ENCODE peak calls at places on chromosomes 3 and 15, in eight cellular contexts. V is tibial artery; B is CD4-positive, alpha-beta T cell; I is stomach; F is pancreas; Y is AG04450; Q is brain microvascular endothelial cell; N is body of pancreas. R is an unnamed sample.
A peak's percentile ranks its signal among the peaks of the same experiment; 100 is the strongest.

GRCh38 chr15:75138016-75138999 is 63.4 kb upstream of the C15orf39 start:
- DNase-seq in V (no peak), B (no peak), I (no peak), F (no peak), Y (no peak), Q (peak; percentile 64), N (no peak), R (no peak)

GRCh38 chr3:184142199-184142598 is 7.0 kb downstream of the EIF2B5 start:
- DNase-seq in V (no peak), B (no peak), I (no peak), F (no peak), Y (no peak), Q (no peak), N (no peak), R (no peak)

GRCh38 chr3:99013794-99014315 is 112.4 kb upstream of the DCBLD2 start:
- DNase-seq in V (no peak), B (no peak), I (no peak), F (no peak), Y (no peak), Q (no peak), N (no peak), R (no peak)

GRCh38 chr3:127610105-127610504 is 11.9 kb downstream of the MCM2 start:
- DNase-seq in V (no peak), B (no peak), I (no peak), F (no peak), Y (no peak), Q (peak; percentile 34), N (no peak), R (no peak)

GRCh38 chr3:120435621-120436020 is 15.2 kb downstream of the FSTL1 start:
- DNase-seq in V (no peak), B (no peak), I (no peak), F (no peak), Y (no peak), Q (peak; percentile 53), N (no peak), R (no peak)

GRCh38 chr15:44722011-44722410 is 10.7 kb downstream of the B2M start:
- DNase-seq in V (no peak), B (no peak), I (no peak), F (no peak), Y (no peak), Q (no peak), N (no peak), R (no peak)

GRCh38 chr3:113242091-113242581 is 30.8 kb downstream of the BOC start:
- DNase-seq in V (no peak), B (no peak), I (no peak), F (no peak), Y (no peak), Q (no peak), N (no peak), R (no peak)

GRCh38 chr15:57356178-57356577 is 20.1 kb upstream of the CGNL1 start:
- DNase-seq in V (no peak), B (no peak), I (no peak), F (no peak), Y (no peak), Q (no peak), N (no peak), R (no peak)

GRCh38 chr3:99858461-99858860 is 40.8 kb downstream of the CMSS1 start:
- DNase-seq in V (no peak), B (no peak), I (no peak), F (no peak), Y (no peak), Q (no peak), N (no peak), R (no peak)

GRCh38 chr3:170768334-170768801 is 101.6 kb downstream of the RPL22L1 start:
- DNase-seq in V (no peak), B (no peak), I (no peak), F (no peak), Y (no peak), Q (peak; percentile 49), N (no peak), R (no peak)

GRCh38 chr3:30549600-30549999 is 56.8 kb upstream of the TGFBR2 start:
- DNase-seq in V (no peak), B (no peak), I (no peak), F (no peak), Y (no peak), Q (no peak), N (no peak), R (no peak)

GRCh38 chr3:5217824-5218595 is 30.5 kb downstream of the EDEM1 start:
- DNase-seq in V (no peak), B (no peak), I (no peak), F (no peak), Y (peak; percentile 42), Q (no peak), N (peak; percentile 38), R (no peak)

GRCh38 chr15:62165029-62165792 is at the start of gene C2CD4B:
- DNase-seq in V (peak; percentile 24), B (no peak), I (peak; percentile 93), F (peak; percentile 96), Y (no peak), Q (no peak), N (peak; percentile 95), R (peak; percentile 45)

GRCh38 chr3:78644847-78645246 is 1123.0 kb downstream of the ROBO1 start:
- DNase-seq in V (no peak), B (no peak), I (no peak), F (no peak), Y (no peak), Q (no peak), N (no peak), R (no peak)

GRCh38 chr15:77823736-77824135 is 191.0 kb upstream of the LINGO1 start:
- DNase-seq in V (no peak), B (no peak), I (no peak), F (no peak), Y (no peak), Q (no peak), N (no peak), R (no peak)

GRCh38 chr3:42936157-42936981 is 30.4 kb downstream of the ZNF662 start:
- DNase-seq in V (no peak), B (no peak), I (peak; percentile 27), F (peak; percentile 59), Y (peak; percentile 10), Q (peak; percentile 45), N (peak; percentile 59), R (peak; percentile 32)

GRCh38 chr15:101267320-101268104 is 9.8 kb downstream of the SELENOS start:
- DNase-seq in V (peak; percentile 66), B (no peak), I (no peak), F (peak; percentile 75), Y (no peak), Q (no peak), N (peak; percentile 82), R (no peak)

GRCh38 chr3:140186421-140186920 is 251.5 kb downstream of the CLSTN2 start:
- DNase-seq in V (no peak), B (no peak), I (no peak), F (no peak), Y (no peak), Q (peak; percentile 79), N (peak; percentile 47), R (no peak)

GRCh38 chr3:117628896-117629295 is 919.3 kb downstream of the TUSC7 start:
- DNase-seq in V (no peak), B (no peak), I (peak; percentile 30), F (no peak), Y (peak; percentile 53), Q (peak; percentile 70), N (no peak), R (peak; percentile 51)

GRCh38 chr3:193963808-193964516 is 172.0 kb upstream of the HES1 start:
- DNase-seq in V (no peak), B (no peak), I (no peak), F (no peak), Y (no peak), Q (no peak), N (no peak), R (no peak)

GRCh38 chr3:138974467-138974866 is 27.4 kb downstream of the FOXL2NB start:
- DNase-seq in V (no peak), B (no peak), I (no peak), F (no peak), Y (no peak), Q (peak; percentile 22), N (no peak), R (no peak)
- TF ChIP-seq CTCF in V (no peak), B (no peak), I (no peak), F (no peak), Y (no peak), Q (no peak), N (no peak), R (no peak)

DNA sequence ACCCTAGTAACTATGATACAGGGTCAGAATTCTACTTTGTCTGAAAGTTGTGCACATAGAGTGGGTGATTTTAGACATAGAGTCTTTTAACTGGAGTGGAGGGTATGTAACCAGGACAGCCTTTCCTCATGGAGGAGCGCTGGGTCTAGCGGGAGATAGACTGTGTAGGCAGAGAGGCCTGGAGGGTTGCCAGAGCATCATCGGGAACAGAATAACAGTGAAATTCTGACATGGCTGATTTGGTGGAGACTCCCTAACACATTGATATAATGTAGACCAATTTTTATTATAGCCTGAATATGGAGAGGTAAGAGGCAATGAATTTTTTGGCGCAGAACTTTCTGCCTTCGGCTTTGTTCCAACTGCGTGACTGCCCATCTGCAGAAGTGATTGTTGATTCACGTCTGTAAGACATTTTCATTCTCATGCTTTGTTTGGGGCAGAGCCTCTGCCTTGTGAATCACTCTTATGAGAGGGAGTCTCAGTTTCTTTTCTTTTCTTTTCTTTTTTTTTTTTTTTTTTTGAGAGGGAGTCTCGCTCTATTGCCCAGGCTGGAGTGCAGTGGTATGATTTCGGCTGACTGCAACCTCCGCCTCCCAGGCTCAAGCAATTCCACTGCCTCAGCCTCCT is 16.0 kb downstream of the LPP start:
- DNase-seq in V (peak; percentile 70), B (no peak), I (no peak), F (no peak), Y (no peak), Q (no peak), N (no peak), R (no peak)
- H3K27ac ChIP-seq in V (peak overlapping the region; percentile 69), B (no peak overlapping the region), I (peak overlapping the region; percentile 85), F (no peak overlapping the region), Y (no peak overlapping the region), Q (no peak overlapping the region), N (no peak overlapping the region), R (no peak overlapping the region)

GRCh38 chr3:143951351-143951971 is 20.2 kb upstream of the DIPK2A start:
- DNase-seq in V (no peak), B (no peak), I (no peak), F (no peak), Y (no peak), Q (peak; percentile 33), N (peak; percentile 8), R (no peak)
- TF ChIP-seq CTCF in V (peak; percentile 64), B (peak; percentile 71), I (peak; percentile 51), F (peak; percentile 37), Y (peak; percentile 81), Q (peak; percentile 76), N (peak; percentile 47), R (peak; percentile 72)

DNA sequence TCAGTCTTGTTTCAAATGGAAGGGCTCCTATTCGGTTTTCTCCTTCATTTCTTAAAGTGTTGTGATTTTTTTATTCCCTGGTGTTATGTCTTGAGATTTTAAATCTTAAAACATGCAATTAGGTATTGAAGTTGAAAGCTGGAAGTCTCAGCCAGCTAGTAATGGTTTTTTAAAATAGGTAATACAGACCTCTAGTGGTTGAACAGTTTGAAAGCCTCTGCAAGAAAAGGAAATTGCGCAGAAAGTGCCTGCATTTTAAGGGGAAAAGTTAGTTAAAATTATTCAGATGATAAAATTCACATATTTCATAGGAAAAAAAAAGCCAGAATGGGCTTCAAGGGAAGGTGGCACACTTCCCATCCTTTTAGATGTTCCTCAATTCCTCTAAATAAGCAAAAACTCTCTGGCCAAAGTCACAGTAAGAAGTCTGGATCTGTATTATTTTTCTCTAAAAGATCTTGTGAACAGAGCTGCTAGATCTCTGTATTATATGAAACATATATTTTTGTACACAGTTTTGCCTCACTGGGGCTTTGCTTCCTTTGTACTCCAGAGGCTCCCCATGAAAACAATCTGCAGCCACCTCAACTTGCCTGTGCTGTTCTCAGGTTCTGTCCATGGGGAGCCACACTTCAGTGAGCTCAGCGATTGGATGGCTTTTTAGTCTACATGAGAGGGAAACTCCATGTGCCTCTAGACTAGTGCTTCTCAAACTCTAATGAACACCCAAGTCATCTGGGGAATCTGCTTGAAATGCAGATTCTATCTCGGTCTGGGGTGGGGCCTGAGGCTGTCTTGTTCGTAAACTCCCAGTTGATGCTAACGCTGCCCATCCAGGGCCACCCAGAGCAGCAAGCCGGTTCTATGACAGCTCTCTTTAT is 21.5 kb downstream of the AGTR1 start:
- DNase-seq in V (no peak), B (no peak), I (no peak), F (no peak), Y (no peak), Q (no peak), N (no peak), R (no peak)
- H3K27ac ChIP-seq in V (no peak overlapping the region), B (no peak overlapping the region), I (no peak overlapping the region), F (no peak overlapping the region), Y (no peak overlapping the region), Q (no peak overlapping the region), N (no peak overlapping the region), R (no peak overlapping the region)